ENCODE peak calls at places on chromosomes 4 and X, in seven cellular contexts. R is RPMI7951; A is T-helper 2 cell; N is AG10803; Y is stimulated activated naive B cell treated with anti-CD40 and anti-IgM and Interleukin-4, amounts not matched to agents 10 μg/mL and 1 μg/mL and 100 μg/mL, for 72 hours; T is renal cortical epithelial cell; K is Caki2. Z is an unnamed sample.

GRCh38 chrX:103678199-103678993 is 8.1 kb downstream of the MORF4L2 start:
- DNase-seq in R (no peak), K (no peak), N (peak), A (no peak), Y (no peak), T (no peak), Z (no peak)

GRCh38 chr4:44583393-44583792 is 68.0 kb downstream of the YIPF7 start:
- DNase-seq in N (no peak), R (no peak), Y (no peak), K (no peak), T (no peak), A (no peak), Z (no peak)

GRCh38 chr4:126742885-126743284 is 889.9 kb upstream of the INTU start:
- DNase-seq in A (no peak), Y (no peak), T (no peak), R (no peak), K (no peak), N (no peak), Z (no peak)

GRCh38 chr4:79281577-79282359 is 44.1 kb downstream of the NAA11 start:
- DNase-seq in T (no peak), A (no peak), R (no peak), K (no peak), N (no peak), Y (no peak), Z (no peak)

GRCh38 chr4:5891563-5892320 is 1.1 kb downstream of the CRMP1 start:
- DNase-seq in R (no peak), N (no peak), K (no peak), Y (no peak), T (no peak), A (no peak), Z (no peak)

GRCh38 chr4:168876106-168876505 is 133.9 kb downstream of the CBR4 start:
- DNase-seq in A (no peak), T (no peak), N (peak), Y (no peak), R (peak), K (no peak), Z (no peak)

GRCh38 chr4:70628444-70628843 is at the start of gene ENAM:
- DNase-seq in A (no peak), Y (no peak), T (no peak), K (no peak), N (no peak), R (no peak), Z (no peak)

GRCh38 chr4:124534133-124534532 is 178.4 kb downstream of the ANKRD50 start:
- DNase-seq in T (no peak), Y (no peak), N (no peak), R (no peak), K (no peak), A (no peak), Z (no peak)

GRCh38 chr4:101258782-101259353 is 88.5 kb downstream of the PPP3CA start:
- DNase-seq in N (peak), R (no peak), Y (no peak), A (no peak), K (no peak), T (no peak), Z (no peak)

GRCh38 chr4:99088485-99089365 is at the start of gene ADH5:
- DNase-seq in K (peak), Y (peak), N (peak), A (peak), R (peak), T (peak), Z (peak)

GRCh38 chr4:7393491-7394183 is 41.1 kb downstream of the PSAPL1 start:
- DNase-seq in Y (no peak), R (no peak), K (no peak), N (no peak), A (no peak), T (no peak), Z (no peak)

GRCh38 chrX:13837290-13837745 is 20.4 kb upstream of the GPM6B start:
- DNase-seq in R (peak), T (peak), A (no peak), N (no peak), K (no peak), Y (no peak), Z (no peak)

GRCh38 chr4:10354225-10354624 is 103.0 kb downstream of the ZNF518B start:
- DNase-seq in T (peak), A (no peak), Y (no peak), K (no peak), N (no peak), R (no peak), Z (no peak)

GRCh38 chr4:69120869-69121268 is 24.6 kb downstream of the UGT2B7 start:
- DNase-seq in T (peak), K (no peak), N (no peak), R (no peak), A (no peak), Y (no peak), Z (no peak)

GRCh38 chr4:45327544-45327943 is 601.2 kb upstream of the GNPDA2 start:
- DNase-seq in K (no peak), R (no peak), A (no peak), T (no peak), Y (no peak), N (no peak), Z (no peak)